ENCODE peak calls at places on chromosomes 5 and 9, in five cellular contexts. W is activated naive CD8-positive, alpha-beta T cell treated with anti-CD3 and anti-CD28 coated beads for 36 hours; M is A172; Y is HCEC 1CT; L is T-helper 9 cell. X is an unnamed sample.
A peak's percentile ranks its signal among the peaks of the same experiment; 100 is the strongest.

GRCh38 chr5:9194509-9194908 is 351.4 kb downstream of the SEMA5A start:
- DNase-seq in W (no peak), L (no peak), Y (peak; percentile 63), M (no peak), X (no peak)

GRCh38 chr5:132420706-132421272 is 51.3 kb downstream of the SLC22A5 start:
- DNase-seq in M (no peak), W (no peak), Y (no peak), L (no peak), X (peak; percentile 95)

GRCh38 chr9:97694768-97695167 is 2.4 kb downstream of the XPA start:
- DNase-seq in M (no peak), L (no peak), W (no peak), Y (no peak), X (no peak)

GRCh38 chr5:178057839-178058238 is 55.5 kb upstream of the N4BP3 start:
- DNase-seq in M (no peak), W (no peak), Y (no peak), L (no peak), X (no peak)

GRCh38 chr9:13171261-13171660 is 108.2 kb downstream of the MPDZ start:
- DNase-seq in W (no peak), Y (no peak), L (no peak), M (no peak), X (no peak)

GRCh38 chr9:33468215-33468730 is 5.5 kb downstream of the NOL6 start:
- DNase-seq in W (no peak), M (no peak), L (no peak), Y (no peak), X (no peak)

GRCh38 chr5:3143382-3143781 is 391.9 kb upstream of the IRX2 start:
- DNase-seq in L (no peak), Y (no peak), W (no peak), M (no peak), X (no peak)

GRCh38 chr5:2797981-2798380 is 46.5 kb upstream of the IRX2 start:
- DNase-seq in Y (no peak), M (no peak), W (no peak), L (no peak), X (no peak)

GRCh38 chr5:94776167-94776566 is 157.7 kb downstream of the SLF1 start:
- DNase-seq in W (no peak), Y (peak; percentile 41), L (no peak), M (no peak), X (no peak)

GRCh38 chr9:127838375-127839078 is 15.9 kb downstream of the ENG start:
- DNase-seq in M (peak; percentile 99), L (no peak), W (no peak), Y (peak; percentile 96), X (no peak)

GRCh38 chr5:143008809-143009521 is 238.8 kb downstream of the ARHGAP26 start:
- DNase-seq in W (peak; percentile 79), Y (peak; percentile 95), M (peak; percentile 99), L (peak; percentile 59), X (peak; percentile 98)

GRCh38 chr9:132615822-132616221 is 33.4 kb downstream of the BARHL1 start:
- DNase-seq in W (no peak), Y (no peak), M (no peak), L (no peak), X (no peak)

GRCh38 chr5:179820127-179820482 is 600 bp upstream of the SQSTM1 start:
- DNase-seq in M (no peak), Y (no peak), L (no peak), W (no peak), X (no peak)

GRCh38 chr5:77391240-77391765 is 100.8 kb downstream of the WDR41 start:
- DNase-seq in Y (no peak), L (no peak), W (no peak), M (no peak), X (no peak)

GRCh38 chr9:79026311-79026710 is 545.5 kb upstream of the TLE4 start:
- DNase-seq in L (no peak), W (no peak), M (peak; percentile 61), Y (no peak), X (peak; percentile 41)

GRCh38 chr9:135814421-135814820 is 92.9 kb downstream of the CAMSAP1 start:
- DNase-seq in L (no peak), M (no peak), W (no peak), Y (no peak), X (no peak)

GRCh38 chr9:130518943-130519772 is 60.2 kb upstream of the FUBP3 start:
- DNase-seq in Y (no peak), W (no peak), M (no peak), L (no peak), X (no peak)

GRCh38 chr9:35689601-35690446 is at the start of gene TPM2:
- DNase-seq in W (no peak), M (peak; percentile 66), L (no peak), Y (peak; percentile 91), X (no peak)

GRCh38 chr5:154015071-154015693 is 23.5 kb downstream of the FAM114A2 start:
- DNase-seq in L (no peak), Y (no peak), W (no peak), M (no peak), X (no peak)

GRCh38 chr5:17282283-17283120 is 65.1 kb downstream of the BASP1 start:
- DNase-seq in W (peak; percentile 8), M (no peak), L (no peak), Y (no peak), X (peak; percentile 91)

GRCh38 chr5:141914154-141914743 is 9.4 kb upstream of the DELE1 start:
- DNase-seq in W (peak; percentile 48), Y (no peak), M (no peak), L (no peak), X (no peak)

GRCh38 chr5:160315968-160316367 is 3.6 kb upstream of the CCNJL start:
- DNase-seq in L (no peak), Y (peak; percentile 29), W (no peak), M (peak; percentile 92), X (no peak)

GRCh38 chr5:5629579-5629978 is 207.1 kb downstream of the ICE1 start:
- DNase-seq in Y (no peak), M (peak; percentile 10), W (no peak), L (no peak), X (no peak)

GRCh38 chr9:114688388-114688787 is 6.4 kb upstream of the TEX48 start:
- DNase-seq in Y (no peak), M (no peak), L (no peak), W (no peak), X (no peak)

GRCh38 chr9:121771851-121772599 is 120.6 kb downstream of the DAB2IP start:
- DNase-seq in W (no peak), M (no peak), Y (no peak), L (no peak), X (no peak)

GRCh38 chr5:174947548-174947947 is 223.2 kb downstream of the MSX2 start:
- DNase-seq in M (no peak), Y (no peak), W (no peak), L (no peak), X (no peak)

GRCh38 chr5:57784106-57784505 is 301.5 kb upstream of the ACTBL2 start:
- DNase-seq in M (peak; percentile 44), L (no peak), Y (peak; percentile 14), W (no peak), X (no peak)

GRCh38 chr5:138385660-138386059 is 33.2 kb downstream of the KDM3B start:
- DNase-seq in L (no peak), M (no peak), Y (no peak), W (no peak), X (no peak)

GRCh38 chr5:2751592-2752021 is at the start of gene IRX2:
- DNase-seq in L (no peak), Y (no peak), W (no peak), M (no peak), X (no peak)

GRCh38 chr5:40270274-40270855 is 409.4 kb upstream of the PTGER4 start:
- DNase-seq in M (no peak), W (no peak), Y (no peak), L (no peak), X (no peak)

GRCh38 chr9:133794006-133794760 is 56.0 kb upstream of the SARDH start:
- DNase-seq in L (no peak), M (no peak), Y (no peak), W (no peak), X (no peak)

X was measured in GM12878.